ENCODE peak calls at places on chromosomes 16 and 17, in six cellular contexts. N is H1, O is neuronal stem cell, Z is IMR-90, K is H9, R is mesenchymal stem cell. A is an unnamed sample.

GRCh38 chr17:68707032-68707431 is 105.9 kb upstream of the FAM20A start:
- DNase-seq in N (no peak), O (no peak), Z (peak), K (no peak), R (peak), A (no peak)

GRCh38 chr16:22358000-22358399 is 16.4 kb downstream of the CDR2 start:
- DNase-seq in N (no peak), O (no peak), Z (no peak), K (no peak), R (no peak), A (peak)

GRCh38 chr17:2087597-2088211 is 32.8 kb downstream of the HIC1 start:
- DNase-seq in N (no peak), O (no peak), Z (peak), K (no peak), R (peak), A (peak)

GRCh38 chr17:59505610-59506276 is 59.7 kb upstream of the DHX40 start:
- DNase-seq in N (no peak), O (no peak), Z (peak), K (no peak), R (no peak), A (peak)

GRCh38 chr17:59221159-59221847 is 992 bp downstream of the GDPD1 start:
- DNase-seq in N (no peak), O (no peak), Z (no peak), K (no peak), R (no peak), A (no peak)

GRCh38 chr16:18983565-18984424 is at the start of gene TMC7:
- DNase-seq in N (peak), O (peak), Z (peak), K (peak), R (peak), A (peak)

GRCh38 chr17:50882851-50883250 is 16.7 kb upstream of the TOB1 start:
- DNase-seq in N (no peak), O (no peak), Z (peak), K (no peak), R (peak), A (peak)

GRCh38 chr16:31452631-31453106 is 6.6 kb upstream of the ARMC5 start:
- DNase-seq in N (no peak), O (no peak), Z (peak), K (no peak), R (peak), A (no peak)

GRCh38 chr17:62064791-62065563 is at the start of gene MED13:
- DNase-seq in N (no peak), O (peak), Z (peak), K (peak), R (peak), A (peak)

GRCh38 chr17:47004906-47005305 is 25.9 kb upstream of the RPRML start:
- DNase-seq in N (no peak), O (no peak), Z (no peak), K (no peak), R (no peak), A (no peak)

GRCh38 chr16:86680137-86680536 is 101.8 kb downstream of the FOXL1 start:
- DNase-seq in N (no peak), O (no peak), Z (peak), K (no peak), R (peak), A (no peak)

GRCh38 chr16:68084504-68085258 is 489 bp upstream of the NFATC3 start:
- DNase-seq in N (peak), O (peak), Z (peak), K (peak), R (peak), A (peak)

GRCh38 chr17:58756246-58757161 is 850 bp downstream of the PPM1E start:
- DNase-seq in N (no peak), O (peak), Z (no peak), K (peak), R (peak), A (peak)

GRCh38 chr16:81385031-81385756 is 59.4 kb upstream of the CMIP start:
- DNase-seq in N (no peak), O (no peak), Z (no peak), K (no peak), R (no peak), A (no peak)

GRCh38 chr17:74012465-74012864 is 191.0 kb upstream of the RPL38 start:
- DNase-seq in N (no peak), O (no peak), Z (no peak), K (no peak), R (no peak), A (no peak)

GRCh38 chr16:86631441-86631840 is 53.1 kb downstream of the FOXL1 start:
- DNase-seq in N (no peak), O (no peak), Z (no peak), K (no peak), R (no peak), A (no peak)

GRCh38 chr16:52294660-52295059 is 252.3 kb downstream of the TOX3 start:
- DNase-seq in N (no peak), O (no peak), Z (no peak), K (no peak), R (no peak), A (no peak)

GRCh38 chr17:77451894-77452852 is 311.4 kb downstream of the SEC14L1 start:
- DNase-seq in N (no peak), O (no peak), Z (peak), K (peak), R (peak), A (peak)

GRCh38 chr16:67162439-67163163 is 1.9 kb upstream of the HSF4 start:
- DNase-seq in N (no peak), O (no peak), Z (no peak), K (no peak), R (peak), A (peak)

DNA sequence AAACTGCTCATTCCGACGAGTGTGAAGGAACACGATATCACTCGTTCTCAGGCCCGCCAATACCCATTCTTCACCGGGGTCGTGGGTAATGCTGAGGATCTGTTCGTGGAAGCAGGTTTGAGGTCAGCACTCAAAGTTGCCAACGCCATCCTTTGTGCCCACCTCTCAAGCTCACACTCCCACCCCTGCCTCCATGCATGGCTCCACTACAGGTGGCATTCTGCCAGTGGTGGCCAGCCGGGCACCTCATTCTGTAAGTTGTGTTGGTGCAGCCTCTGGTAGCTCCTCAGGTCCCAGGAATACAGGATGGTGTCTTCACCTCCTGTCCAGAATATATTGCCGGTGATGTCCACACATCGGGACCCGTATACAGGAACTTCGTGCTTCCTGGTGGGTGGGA is 10.7 kb downstream of the TLE7 start:
- DNase-seq in N (no peak), O (no peak), Z (no peak), K (no peak), R (no peak), A (no peak)
- H2AK5ac ChIP-seq in N (no peak), O (no peak), Z (no peak), K (no peak), R (no peak), A (no peak)

GRCh38 chr16:85034591-85035433 is 7.2 kb downstream of the KIAA0513 start:
- DNase-seq in N (no peak), O (no peak), Z (no peak), K (no peak), R (no peak), A (no peak)
- H3K9ac ChIP-seq in N (no peak), O (no peak), Z (no peak), K (no peak), R (no peak), A (no peak)

DNA sequence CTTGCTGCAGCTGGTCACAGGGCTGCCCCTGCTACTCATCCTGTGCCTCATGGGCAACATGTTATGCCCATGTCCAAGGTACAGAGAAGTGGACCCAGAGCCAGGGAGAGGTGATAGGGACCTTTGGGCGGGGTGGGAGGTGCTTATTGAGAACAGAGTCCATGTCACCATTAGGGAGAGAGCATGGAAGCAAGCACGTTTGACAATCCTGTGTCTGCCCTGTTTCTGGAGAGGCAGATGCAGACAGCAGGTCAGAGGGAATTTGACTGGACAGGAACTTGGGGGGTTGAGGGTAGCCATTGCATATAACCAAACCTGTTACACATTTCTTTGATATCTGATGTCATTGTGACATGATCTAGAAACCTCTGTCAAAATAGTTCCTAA is 14.3 kb upstream of the ARL4D start:
- DNase-seq in N (no peak), O (no peak), Z (no peak), K (no peak), R (no peak), A (no peak)
- H4K91ac ChIP-seq in N (no peak), O (no peak), Z (no peak), K (no peak), R (no peak), A (no peak)

GRCh38 chr17:8695916-8696415 is 48.7 kb downstream of the CCDC42 start:
- DNase-seq in N (no peak), O (no peak), Z (no peak), K (peak), R (no peak), A (no peak)
- H2AK5ac ChIP-seq in N (peak), O (no peak), Z (peak), K (no peak), R (peak), A (peak)